ENCODE peak calls at places on chromosomes 4 and X, in six cellular contexts. V, M, R, I, K and T are unnamed samples.

GRCh38 chr4:149914521-149915115 is 99.0 kb upstream of the IQCM start:
- DNase-seq in I (no peak), K (peak), V (peak), M (peak), R (peak), T (peak)

GRCh38 chr4:71607109-71607508 is 176.8 kb downstream of the GC start:
- DNase-seq in K (no peak), M (no peak), V (no peak), I (no peak), R (no peak), T (no peak)

GRCh38 chr4:5747746-5748365 is 36.9 kb downstream of the EVC start:
- DNase-seq in R (peak), V (peak), I (peak), M (no peak), K (no peak), T (peak)

GRCh38 chr4:183808102-183808466 is 97.0 kb upstream of the STOX2 start:
- DNase-seq in V (no peak), I (peak), K (no peak), M (no peak), R (no peak), T (no peak)

GRCh38 chrX:12309733-12310054 is 171.4 kb downstream of the FRMPD4 start:
- DNase-seq in V (no peak), I (no peak), M (no peak), K (no peak), R (no peak), T (no peak)

GRCh38 chrX:111519215-111519614 is 7.8 kb downstream of the SERTM2 start:
- DNase-seq in M (no peak), V (peak), K (no peak), I (no peak), R (no peak), T (no peak)

GRCh38 chr4:48315728-48316630 is 25.4 kb upstream of the SLAIN2 start:
- DNase-seq in V (peak), R (no peak), I (no peak), M (peak), K (no peak), T (peak)

GRCh38 chrX:118459494-118459893 is 36.1 kb upstream of the DOCK11 start:
- DNase-seq in I (no peak), M (peak), K (no peak), V (peak), R (no peak), T (peak)

GRCh38 chrX:99301990-99302389 is 1108.1 kb downstream of the PCDH19 start:
- DNase-seq in V (no peak), I (no peak), R (no peak), K (no peak), M (no peak), T (no peak)

GRCh38 chr4:177441061-177441802 is 1.0 kb downstream of the AGA start:
- DNase-seq in R (no peak), K (no peak), V (peak), M (peak), I (no peak), T (peak)
- TF ChIP-seq CTCF in R (no peak), K (no peak), V (peak), M (no peak), I (peak), T (no peak)

GRCh38 chr4:13908455-13908854 is 280.9 kb upstream of the BOD1L1 start:
- DNase-seq in R (no peak), K (no peak), I (no peak), V (no peak), M (no peak), T (no peak)

GRCh38 chr4:13910556-13910955 is 283.0 kb upstream of the BOD1L1 start:
- DNase-seq in I (peak), V (no peak), K (no peak), R (no peak), M (no peak), T (no peak)

GRCh38 chr4:13906727-13907126 is 279.2 kb upstream of the BOD1L1 start:
- DNase-seq in V (peak), R (no peak), K (no peak), I (no peak), M (no peak), T (no peak)

GRCh38 chr4:13905543-13905942 is 278.0 kb upstream of the BOD1L1 start:
- DNase-seq in I (no peak), V (peak), K (no peak), R (no peak), M (no peak), T (no peak)

GRCh38 chr4:13907255-13907751 is 279.8 kb upstream of the BOD1L1 start:
- DNase-seq in M (peak), I (peak), K (no peak), R (peak), V (peak), T (peak)
- TF ChIP-seq CTCF in M (peak), I (peak), K (no peak), R (peak), V (peak), T (peak)

DNA sequence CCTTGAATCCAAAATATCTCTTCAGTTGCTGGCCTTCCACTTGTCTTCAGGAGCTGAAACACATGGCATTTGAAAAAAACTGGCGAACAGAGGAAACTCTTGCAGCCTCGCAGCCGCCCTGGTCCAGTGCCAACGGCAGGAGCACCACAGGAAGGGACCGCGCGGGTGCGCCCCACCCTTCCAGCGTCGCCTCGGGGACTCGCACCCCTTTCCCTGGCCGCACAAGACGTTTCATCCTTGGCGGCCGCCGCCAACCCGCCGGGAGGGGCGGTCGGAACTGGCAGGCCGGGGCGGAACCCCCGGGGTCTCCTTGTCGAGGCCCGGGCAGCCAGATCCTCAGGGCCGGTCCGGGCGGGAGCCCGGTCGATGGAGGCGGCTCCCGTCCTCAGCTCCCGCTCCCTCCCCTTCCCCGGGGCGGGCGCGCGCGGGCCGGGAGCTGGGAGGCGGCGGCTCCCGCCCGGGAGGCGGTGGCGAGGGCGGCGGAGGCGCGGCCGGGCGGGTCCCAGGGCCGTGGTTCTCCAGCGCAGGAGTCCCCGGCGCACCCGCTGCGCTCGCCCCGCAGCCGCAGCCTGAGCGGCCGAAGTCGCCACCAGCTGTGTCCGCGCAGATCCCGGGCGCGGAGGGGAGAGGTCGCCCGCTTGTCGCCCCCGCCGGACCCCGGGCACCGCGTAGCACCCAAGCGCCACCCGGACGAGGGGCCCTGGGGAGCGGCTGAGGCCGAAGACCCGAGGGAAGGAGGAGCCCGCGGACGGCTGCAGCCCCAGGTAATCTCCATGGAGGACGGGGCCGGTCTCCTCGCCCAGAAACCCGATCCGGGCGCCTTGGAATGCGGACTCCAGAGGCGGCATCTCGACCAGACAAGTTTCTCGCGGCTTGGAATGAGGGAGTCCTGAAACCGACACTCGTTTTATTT is 882 bp upstream of the NDST3 start:
- DNase-seq in K (peak), M (peak), I (no peak), R (peak), V (peak), T (peak)
- TF ChIP-seq CTCF in K (no peak), M (no peak), I (no peak), R (no peak), V (no peak), T (no peak)

DNA sequence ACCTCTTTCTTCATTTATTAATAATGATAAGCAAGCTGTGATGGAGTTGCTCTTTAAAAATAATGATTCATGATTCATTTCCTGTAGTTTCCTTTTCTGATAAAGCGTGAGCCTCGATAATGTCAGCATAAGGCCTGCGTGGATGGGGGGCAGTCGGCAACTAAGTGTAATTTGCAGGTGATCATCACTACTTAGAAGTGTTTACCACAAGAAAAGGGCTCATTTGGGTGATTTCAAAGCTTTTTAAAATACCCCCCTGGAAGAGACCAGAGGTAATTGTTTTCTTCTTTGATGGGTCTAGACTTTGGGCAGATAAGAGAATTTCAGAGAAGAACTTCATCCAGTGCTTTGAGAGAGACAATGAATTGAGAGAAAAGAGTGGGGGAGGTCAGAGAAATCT is 170.8 kb upstream of the PPP1R2C start:
- DNase-seq in R (no peak), M (no peak), V (no peak), I (no peak), K (no peak), T (no peak)
- TF ChIP-seq CTCF in R (no peak), M (no peak), V (no peak), I (no peak), K (no peak), T (no peak)

DNA sequence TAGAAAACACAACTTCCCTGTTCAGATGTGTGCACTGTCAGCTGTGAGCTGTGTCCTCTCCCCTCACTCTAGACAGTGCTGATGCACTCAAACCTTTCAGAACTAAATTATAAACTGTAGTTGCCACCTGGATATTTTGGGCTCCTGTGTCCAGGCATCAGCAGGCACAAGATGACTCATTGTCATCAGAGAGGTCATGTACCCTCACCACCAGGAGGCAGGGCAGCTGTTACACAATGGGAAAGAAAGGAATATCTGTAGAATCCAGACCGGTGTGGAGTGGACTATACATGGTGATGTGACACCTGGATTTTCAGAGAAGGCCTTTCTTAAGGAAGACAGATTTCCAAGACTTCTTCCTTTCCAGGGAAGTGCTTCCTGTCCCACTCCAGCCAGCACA is 854.4 kb upstream of the AGA start:
- DNase-seq in I (no peak), R (no peak), V (no peak), K (no peak), M (peak), T (no peak)
- TF ChIP-seq CTCF in I (peak), R (no peak), V (no peak), K (no peak), M (no peak), T (no peak)

GRCh38 chrX:6758234-6758633 is 223.3 kb upstream of the VCX3A start:
- DNase-seq in I (no peak), M (no peak), K (no peak), R (no peak), V (no peak), T (no peak)
- TF ChIP-seq CTCF in I (no peak), M (no peak), K (no peak), R (no peak), V (no peak), T (no peak)

DNA sequence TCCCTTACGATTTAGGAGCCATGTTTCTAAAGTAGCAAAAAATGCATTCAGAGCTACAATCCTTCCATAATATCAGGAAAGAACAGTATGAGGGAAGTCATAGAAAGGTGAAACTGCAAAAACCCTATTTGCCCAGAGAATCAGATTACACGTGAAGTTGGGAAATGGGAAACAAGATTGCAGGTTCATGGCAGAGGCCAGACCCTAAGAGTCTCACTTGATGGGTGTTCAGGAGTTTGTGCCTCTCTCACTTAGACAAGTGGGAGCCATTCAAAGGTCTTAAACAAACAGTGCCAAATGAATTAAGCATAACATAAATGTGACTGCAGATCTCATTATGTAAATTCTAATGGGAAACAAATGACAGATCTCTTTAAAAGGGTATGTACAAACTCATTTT is 91.6 kb downstream of the ARAP2 start:
- DNase-seq in R (no peak), V (no peak), M (no peak), I (no peak), K (no peak), T (no peak)
- TF ChIP-seq CTCF in R (no peak), V (no peak), M (no peak), I (no peak), K (no peak), T (no peak)

GRCh38 chr4:90419124-90419711 is 292.0 kb downstream of the CCSER1 start:
- DNase-seq in R (peak), I (peak), M (no peak), V (peak), K (no peak), T (peak)
- TF ChIP-seq CTCF in R (peak), I (peak), M (peak), V (peak), K (peak), T (peak)